ENCODE peak calls at places on chromosomes 13 and 19, in eight cellular contexts. H, P, Q, O, B, I, N and D are unnamed samples.

GRCh38 chr19:47273313-47274070 is 1.2 kb upstream of the INAFM1 start:
- DNase-seq in H (peak), P (peak), Q (peak), O (peak), B (peak), I (peak), N (peak), D (peak)

GRCh38 chr19:6489278-6490061 is 7.9 kb upstream of the DENND1C start:
- DNase-seq in H (no peak), P (no peak), Q (no peak), O (no peak), B (no peak), I (no peak), N (no peak), D (no peak)

GRCh38 chr13:50617134-50617721 is 226.3 kb downstream of the DLEU7 start:
- DNase-seq in H (no peak), P (peak), Q (no peak), O (no peak), B (no peak), I (no peak), N (no peak), D (no peak)

GRCh38 chr13:51619614-51620013 is 35.4 kb downstream of the WDFY2 start:
- DNase-seq in H (no peak), P (no peak), Q (no peak), O (no peak), B (no peak), I (no peak), N (no peak), D (no peak)

GRCh38 chr13:70424428-70424827 is 316.2 kb upstream of the KLHL1 start:
- DNase-seq in H (no peak), P (no peak), Q (no peak), O (no peak), B (no peak), I (no peak), N (no peak), D (no peak)

GRCh38 chr13:110425444-110425780 is 118.3 kb downstream of the COL4A2 start:
- DNase-seq in H (no peak), P (no peak), Q (no peak), O (no peak), B (no peak), I (no peak), N (no peak), D (no peak)

GRCh38 chr19:53961523-53962345 is 1.0 kb upstream of the CACNG8 start:
- DNase-seq in H (no peak), P (no peak), Q (no peak), O (no peak), B (no peak), I (no peak), N (no peak), D (no peak)

GRCh38 chr19:8486661-8487136 is 15.7 kb downstream of the PRAM1 start:
- DNase-seq in H (no peak), P (no peak), Q (no peak), O (no peak), B (no peak), I (no peak), N (no peak), D (no peak)

GRCh38 chr13:99464441-99464949 is 36.8 kb upstream of the TM9SF2 start:
- DNase-seq in H (no peak), P (no peak), Q (no peak), O (no peak), B (no peak), I (no peak), N (no peak), D (no peak)

GRCh38 chr13:36918246-36919060 is 1.6 kb downstream of the SMAD9 start:
- DNase-seq in H (no peak), P (no peak), Q (no peak), O (no peak), B (peak), I (no peak), N (no peak), D (no peak)

GRCh38 chr13:113122571-113123225 is at the start of gene F10:
- DNase-seq in H (peak), P (no peak), Q (no peak), O (peak), B (no peak), I (no peak), N (peak), D (no peak)

GRCh38 chr19:4754248-4754647 is 30.6 kb upstream of the DPP9 start:
- DNase-seq in H (no peak), P (no peak), Q (no peak), O (no peak), B (peak), I (no peak), N (no peak), D (no peak)

GRCh38 chr19:56085571-56086275 is 35.4 kb downstream of the ZNF787 start:
- DNase-seq in H (no peak), P (no peak), Q (no peak), O (no peak), B (no peak), I (no peak), N (no peak), D (no peak)

GRCh38 chr19:7159105-7159933 is 89.8 kb downstream of the ZNF557 start:
- DNase-seq in H (peak), P (no peak), Q (no peak), O (no peak), B (peak), I (no peak), N (no peak), D (no peak)

GRCh38 chr19:58212336-58213074 is 16.2 kb upstream of the ZNF544 start:
- DNase-seq in H (no peak), P (no peak), Q (no peak), O (no peak), B (no peak), I (no peak), N (no peak), D (no peak)

GRCh38 chr13:35512271-35512920 is 35.9 kb upstream of the MAB21L1 start:
- DNase-seq in H (no peak), P (no peak), Q (no peak), O (no peak), B (no peak), I (no peak), N (no peak), D (no peak)

GRCh38 chr13:72437458-72437857 is 290.0 kb downstream of the MZT1 start:
- DNase-seq in H (no peak), P (peak), Q (no peak), O (no peak), B (no peak), I (no peak), N (no peak), D (no peak)

GRCh38 chr13:110450941-110451340 is 110.6 kb downstream of the RAB20 start:
- DNase-seq in H (no peak), P (no peak), Q (no peak), O (no peak), B (no peak), I (no peak), N (no peak), D (no peak)

GRCh38 chr13:42762917-42763316 is 18.5 kb upstream of the FAM216B start:
- DNase-seq in H (no peak), P (peak), Q (no peak), O (no peak), B (no peak), I (no peak), N (no peak), D (no peak)

GRCh38 chr19:13692096-13692495 is 72.2 kb upstream of the MRI1 start:
- DNase-seq in H (no peak), P (no peak), Q (no peak), O (no peak), B (no peak), I (no peak), N (no peak), D (peak)